ENCODE peak calls at places on chromosome 6, in eight cellular contexts. One of them, this sample, is unnamed.

GRCh38 chr6:168061269-168062210 is 17.5 kb downstream of the FRMD1 start:
- DNase-seq in HL-60: no peak
- DNase-seq in AG04450: no peak
- DNase-seq in psoas muscle: no peak
- DNase-seq in Jurkat, Clone E6-1: no peak
- DNase-seq in heart left ventricle: no peak
- DNase-seq in brain microvascular endothelial cell: no peak
- DNase-seq in effector memory CD4-positive, alpha-beta T cell: no peak
- DNase-seq in this sample: no peak

GRCh38 chr6:6591778-6592388 is 3.4 kb downstream of the LY86 start:
- DNase-seq in HL-60: peak
- DNase-seq in AG04450: no peak
- DNase-seq in psoas muscle: no peak
- DNase-seq in Jurkat, Clone E6-1: no peak
- DNase-seq in heart left ventricle: peak
- DNase-seq in brain microvascular endothelial cell: no peak
- DNase-seq in effector memory CD4-positive, alpha-beta T cell: no peak
- DNase-seq in this sample: no peak

GRCh38 chr6:167907837-167908681 is 81.3 kb downstream of the AFDN start:
- DNase-seq in HL-60: no peak
- DNase-seq in AG04450: no peak
- DNase-seq in psoas muscle: no peak
- DNase-seq in Jurkat, Clone E6-1: peak
- DNase-seq in heart left ventricle: no peak
- DNase-seq in brain microvascular endothelial cell: peak
- DNase-seq in effector memory CD4-positive, alpha-beta T cell: no peak
- DNase-seq in this sample: peak

GRCh38 chr6:31769684-31770371 is 7.3 kb downstream of the VWA7 start:
- DNase-seq in HL-60: peak
- DNase-seq in AG04450: no peak
- DNase-seq in psoas muscle: peak
- DNase-seq in Jurkat, Clone E6-1: peak
- DNase-seq in heart left ventricle: peak
- DNase-seq in brain microvascular endothelial cell: peak
- DNase-seq in effector memory CD4-positive, alpha-beta T cell: peak
- DNase-seq in this sample: peak

GRCh38 chr6:30685977-30686907 is at the start of gene PPP1R18:
- DNase-seq in HL-60: peak
- DNase-seq in AG04450: no peak
- DNase-seq in psoas muscle: peak
- DNase-seq in Jurkat, Clone E6-1: no peak
- DNase-seq in heart left ventricle: peak
- DNase-seq in brain microvascular endothelial cell: no peak
- DNase-seq in effector memory CD4-positive, alpha-beta T cell: peak
- DNase-seq in this sample: peak

GRCh38 chr6:12590901-12591300 is 125.7 kb upstream of the PHACTR1 start:
- DNase-seq in HL-60: no peak
- DNase-seq in AG04450: no peak
- DNase-seq in psoas muscle: no peak
- DNase-seq in Jurkat, Clone E6-1: no peak
- DNase-seq in heart left ventricle: no peak
- DNase-seq in brain microvascular endothelial cell: no peak
- DNase-seq in effector memory CD4-positive, alpha-beta T cell: no peak
- DNase-seq in this sample: peak

GRCh38 chr6:153872946-153873345 is 166.1 kb upstream of the OPRM1 start:
- DNase-seq in HL-60: no peak
- DNase-seq in AG04450: no peak
- DNase-seq in psoas muscle: no peak
- DNase-seq in Jurkat, Clone E6-1: no peak
- DNase-seq in heart left ventricle: no peak
- DNase-seq in brain microvascular endothelial cell: no peak
- DNase-seq in effector memory CD4-positive, alpha-beta T cell: no peak
- DNase-seq in this sample: no peak

GRCh38 chr6:89763550-89763949 is 56.0 kb downstream of the MDN1 start:
- DNase-seq in HL-60: no peak
- DNase-seq in AG04450: peak
- DNase-seq in psoas muscle: no peak
- DNase-seq in Jurkat, Clone E6-1: no peak
- DNase-seq in heart left ventricle: no peak
- DNase-seq in brain microvascular endothelial cell: no peak
- DNase-seq in effector memory CD4-positive, alpha-beta T cell: no peak
- DNase-seq in this sample: peak

GRCh38 chr6:158654498-158654897 is 4.6 kb downstream of the SYTL3 start:
- DNase-seq in HL-60: peak
- DNase-seq in AG04450: no peak
- DNase-seq in psoas muscle: peak
- DNase-seq in Jurkat, Clone E6-1: no peak
- DNase-seq in heart left ventricle: peak
- DNase-seq in brain microvascular endothelial cell: peak
- DNase-seq in effector memory CD4-positive, alpha-beta T cell: no peak
- DNase-seq in this sample: peak

GRCh38 chr6:155317186-155317585 is 2.9 kb upstream of the TFB1M start:
- DNase-seq in HL-60: no peak
- DNase-seq in AG04450: no peak
- DNase-seq in psoas muscle: no peak
- DNase-seq in Jurkat, Clone E6-1: no peak
- DNase-seq in heart left ventricle: no peak
- DNase-seq in brain microvascular endothelial cell: no peak
- DNase-seq in effector memory CD4-positive, alpha-beta T cell: no peak
- DNase-seq in this sample: peak

GRCh38 chr6:136922680-136922996 is 537 bp downstream of the SLC35D3 start:
- DNase-seq in HL-60: no peak
- DNase-seq in AG04450: no peak
- DNase-seq in psoas muscle: no peak
- DNase-seq in Jurkat, Clone E6-1: no peak
- DNase-seq in heart left ventricle: no peak
- DNase-seq in brain microvascular endothelial cell: no peak
- DNase-seq in effector memory CD4-positive, alpha-beta T cell: no peak
- DNase-seq in this sample: no peak

GRCh38 chr6:63372951-63373533 is 53.3 kb upstream of the LGSN start:
- DNase-seq in HL-60: no peak
- DNase-seq in AG04450: no peak
- DNase-seq in psoas muscle: no peak
- DNase-seq in Jurkat, Clone E6-1: no peak
- DNase-seq in heart left ventricle: no peak
- DNase-seq in brain microvascular endothelial cell: no peak
- DNase-seq in effector memory CD4-positive, alpha-beta T cell: no peak
- DNase-seq in this sample: no peak

GRCh38 chr6:140597181-140597580 is 1222.7 kb upstream of the CITED2 start:
- DNase-seq in HL-60: no peak
- DNase-seq in AG04450: no peak
- DNase-seq in psoas muscle: no peak
- DNase-seq in Jurkat, Clone E6-1: no peak
- DNase-seq in heart left ventricle: no peak
- DNase-seq in brain microvascular endothelial cell: no peak
- DNase-seq in effector memory CD4-positive, alpha-beta T cell: no peak
- DNase-seq in this sample: no peak

GRCh38 chr6:166608819-166609218 is 18.2 kb downstream of the RPS6KA2 start:
- DNase-seq in HL-60: no peak
- DNase-seq in AG04450: peak
- DNase-seq in psoas muscle: no peak
- DNase-seq in Jurkat, Clone E6-1: no peak
- DNase-seq in heart left ventricle: no peak
- DNase-seq in brain microvascular endothelial cell: no peak
- DNase-seq in effector memory CD4-positive, alpha-beta T cell: no peak
- DNase-seq in this sample: no peak
- H3K4me3 ChIP-seq in HL-60: no peak
- H3K4me3 ChIP-seq in AG04450: no peak
- H3K4me3 ChIP-seq in psoas muscle: no peak
- H3K4me3 ChIP-seq in Jurkat, Clone E6-1: no peak
- H3K4me3 ChIP-seq in heart left ventricle: no peak
- H3K4me3 ChIP-seq in brain microvascular endothelial cell: no peak
- H3K4me3 ChIP-seq in effector memory CD4-positive, alpha-beta T cell: no peak
- H3K4me3 ChIP-seq in this sample: no peak

DNA sequence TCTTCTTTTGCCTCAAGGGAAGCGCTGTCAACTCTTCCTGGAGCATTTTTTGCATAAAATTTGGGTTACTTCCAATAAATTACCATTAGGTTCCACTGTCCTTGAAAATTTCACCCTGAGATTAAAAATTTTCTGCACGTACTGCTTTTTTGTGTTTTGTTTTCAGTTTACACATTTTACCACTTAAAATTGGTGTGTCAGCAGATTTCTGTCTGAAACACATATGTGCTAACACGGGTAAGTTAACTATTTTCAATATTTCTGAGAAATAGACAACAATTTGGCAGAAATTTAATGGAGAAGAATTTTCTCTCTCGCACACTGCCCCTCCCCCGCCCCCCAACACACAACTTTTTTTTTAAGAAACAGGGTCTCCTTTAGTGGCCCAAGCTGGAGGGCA is 79.5 kb downstream of the ADAT2 start:
- DNase-seq in HL-60: no peak
- DNase-seq in AG04450: no peak
- DNase-seq in psoas muscle: no peak
- DNase-seq in Jurkat, Clone E6-1: no peak
- DNase-seq in heart left ventricle: no peak
- DNase-seq in brain microvascular endothelial cell: no peak
- DNase-seq in effector memory CD4-positive, alpha-beta T cell: no peak
- DNase-seq in this sample: no peak
- H3K4me3 ChIP-seq in HL-60: no peak
- H3K4me3 ChIP-seq in AG04450: no peak
- H3K4me3 ChIP-seq in psoas muscle: no peak
- H3K4me3 ChIP-seq in Jurkat, Clone E6-1: no peak
- H3K4me3 ChIP-seq in heart left ventricle: no peak
- H3K4me3 ChIP-seq in brain microvascular endothelial cell: no peak
- H3K4me3 ChIP-seq in effector memory CD4-positive, alpha-beta T cell: no peak
- H3K4me3 ChIP-seq in this sample: no peak

DNA sequence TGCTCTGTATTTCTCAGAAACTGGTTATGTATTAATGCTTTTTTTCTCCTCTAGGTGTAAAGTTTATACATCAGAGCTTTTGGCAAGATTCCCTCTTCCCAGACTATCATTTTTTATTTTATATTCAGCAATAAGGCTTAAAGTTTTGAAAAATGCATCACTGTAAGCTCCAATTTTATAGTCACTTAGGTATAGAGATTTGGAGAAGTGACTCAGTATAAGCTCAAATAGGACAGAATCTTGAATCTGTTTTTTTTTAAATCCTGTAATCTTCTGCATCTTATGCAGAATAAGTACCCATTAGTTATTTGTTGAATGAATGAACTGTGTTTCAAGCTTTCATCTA is 1.0 kb downstream of the NCOA7 start:
- DNase-seq in HL-60: no peak
- DNase-seq in AG04450: no peak
- DNase-seq in psoas muscle: no peak
- DNase-seq in Jurkat, Clone E6-1: no peak
- DNase-seq in heart left ventricle: no peak
- DNase-seq in brain microvascular endothelial cell: no peak
- DNase-seq in effector memory CD4-positive, alpha-beta T cell: no peak
- DNase-seq in this sample: no peak
- H3K4me3 ChIP-seq in HL-60: peak
- H3K4me3 ChIP-seq in AG04450: peak
- H3K4me3 ChIP-seq in psoas muscle: peak
- H3K4me3 ChIP-seq in Jurkat, Clone E6-1: peak
- H3K4me3 ChIP-seq in heart left ventricle: peak
- H3K4me3 ChIP-seq in brain microvascular endothelial cell: peak
- H3K4me3 ChIP-seq in effector memory CD4-positive, alpha-beta T cell: peak
- H3K4me3 ChIP-seq in this sample: peak

DNA sequence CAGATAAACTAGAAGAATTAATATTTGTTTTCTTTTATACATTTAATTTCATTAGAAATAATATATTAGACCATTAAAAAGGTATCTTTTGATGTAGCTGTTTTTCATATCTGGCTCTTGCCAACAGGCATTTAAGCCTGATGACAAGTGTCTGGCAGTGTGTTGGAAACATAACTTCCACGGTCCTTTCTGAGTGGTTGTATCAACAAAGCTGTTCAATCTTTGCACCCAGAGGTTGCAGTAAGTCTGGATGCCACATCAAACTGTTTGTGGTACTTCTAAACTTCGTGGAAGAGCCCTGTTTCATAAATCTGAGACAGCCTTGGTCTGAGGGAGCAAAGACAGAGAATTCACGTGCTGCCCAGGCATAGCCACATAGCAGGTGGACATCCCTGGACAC is 197.4 kb downstream of the TRDN start:
- DNase-seq in HL-60: no peak
- DNase-seq in AG04450: no peak
- DNase-seq in psoas muscle: no peak
- DNase-seq in Jurkat, Clone E6-1: no peak
- DNase-seq in heart left ventricle: peak
- DNase-seq in brain microvascular endothelial cell: no peak
- DNase-seq in effector memory CD4-positive, alpha-beta T cell: no peak
- DNase-seq in this sample: no peak
- H3K4me3 ChIP-seq in HL-60: no peak
- H3K4me3 ChIP-seq in AG04450: no peak
- H3K4me3 ChIP-seq in psoas muscle: no peak
- H3K4me3 ChIP-seq in Jurkat, Clone E6-1: no peak
- H3K4me3 ChIP-seq in heart left ventricle: peak
- H3K4me3 ChIP-seq in brain microvascular endothelial cell: no peak
- H3K4me3 ChIP-seq in effector memory CD4-positive, alpha-beta T cell: no peak
- H3K4me3 ChIP-seq in this sample: no peak

GRCh38 chr6:159693894-159694545 is 979 bp upstream of the SOD2 start:
- DNase-seq in HL-60: peak
- DNase-seq in AG04450: no peak
- DNase-seq in psoas muscle: no peak
- DNase-seq in Jurkat, Clone E6-1: no peak
- DNase-seq in heart left ventricle: peak
- DNase-seq in brain microvascular endothelial cell: no peak
- DNase-seq in effector memory CD4-positive, alpha-beta T cell: peak
- DNase-seq in this sample: no peak
- H3K4me3 ChIP-seq in HL-60: peak
- H3K4me3 ChIP-seq in AG04450: peak
- H3K4me3 ChIP-seq in psoas muscle: peak
- H3K4me3 ChIP-seq in Jurkat, Clone E6-1: peak
- H3K4me3 ChIP-seq in heart left ventricle: peak
- H3K4me3 ChIP-seq in brain microvascular endothelial cell: peak
- H3K4me3 ChIP-seq in effector memory CD4-positive, alpha-beta T cell: peak
- H3K4me3 ChIP-seq in this sample: peak